ENCODE peak calls at places on chromosome 11, in seven cellular contexts. Q is tibial artery, N is psoas muscle, C is tibial nerve, J is activated B cell treated with CpG ODN at 0.5 μM for 24 hours, H is spleen, W is endothelial cell. O is an unnamed sample.

GRCh38 chr11:130580372-130580771 is 131.9 kb downstream of the ADAMTS15 start:
- DNase-seq in H (no peak), N (no peak), Q (no peak), C (no peak), W (no peak), J (no peak), O (no peak)

GRCh38 chr11:123543796-123544195 is 110.6 kb downstream of the SCN3B start:
- DNase-seq in W (no peak), Q (no peak), J (no peak), N (no peak), C (no peak), H (no peak), O (no peak)

GRCh38 chr11:11701070-11701469 is 79.3 kb upstream of the GALNT18 start:
- DNase-seq in W (no peak), Q (no peak), J (no peak), H (no peak), N (no peak), C (no peak), O (no peak)

GRCh38 chr11:85822814-85823213 is 11.9 kb upstream of the SYTL2 start:
- DNase-seq in J (no peak), Q (no peak), H (no peak), C (no peak), W (no peak), N (no peak), O (no peak)

GRCh38 chr11:122910775-122911174 is 28.2 kb downstream of the JHY start:
- DNase-seq in C (no peak), N (no peak), H (no peak), Q (no peak), J (no peak), W (no peak), O (no peak)

GRCh38 chr11:78228467-78228866 is 39.7 kb downstream of the USP35 start:
- DNase-seq in H (no peak), J (no peak), Q (no peak), W (peak; percentile 51), N (no peak), C (peak; percentile 63), O (peak; percentile 75)

GRCh38 chr11:12270215-12270797 is 107.1 kb upstream of the PARVA start:
- DNase-seq in J (no peak), C (no peak), Q (no peak), W (no peak), N (no peak), H (no peak), O (no peak)

GRCh38 chr11:48036011-48036410 is 55.7 kb downstream of the PTPRJ start:
- DNase-seq in Q (no peak), C (no peak), N (no peak), J (no peak), W (no peak), H (peak; percentile 30), O (no peak)

GRCh38 chr11:68314886-68315580 is 2.6 kb downstream of the LRP5 start:
- DNase-seq in H (no peak), N (no peak), W (no peak), Q (no peak), C (no peak), J (no peak), O (no peak)

GRCh38 chr11:114098927-114099326 is 39.4 kb downstream of the ZBTB16 start:
- DNase-seq in W (no peak), J (no peak), H (no peak), Q (no peak), C (no peak), N (no peak), O (no peak)

GRCh38 chr11:109680127-109680526 is 258.1 kb downstream of the C11orf87 start:
- DNase-seq in C (no peak), N (no peak), W (no peak), H (no peak), J (no peak), Q (no peak), O (no peak)

GRCh38 chr11:73981051-73981805 is 1.4 kb downstream of the UCP2 start:
- DNase-seq in C (no peak), J (no peak), W (no peak), Q (no peak), N (peak; percentile 18), H (peak; percentile 75), O (no peak)

GRCh38 chr11:77249427-77249826 is 52.1 kb downstream of the GDPD4 start:
- DNase-seq in H (no peak), N (no peak), C (no peak), Q (no peak), W (no peak), J (no peak), O (no peak)

GRCh38 chr11:106853850-106854401 is 164.3 kb downstream of the GUCY1A2 start:
- DNase-seq in W (no peak), C (no peak), H (peak; percentile 39), Q (peak; percentile 54), N (no peak), J (no peak), O (no peak)

GRCh38 chr11:83521647-83522596 is 235.8 kb upstream of the CCDC90B start:
- DNase-seq in Q (no peak), N (no peak), H (no peak), W (peak; percentile 7), J (no peak), C (no peak), O (no peak)

GRCh38 chr11:28269621-28270020 is 161.4 kb downstream of the METTL15 start:
- DNase-seq in Q (no peak), W (no peak), C (no peak), N (no peak), J (no peak), H (no peak), O (no peak)

GRCh38 chr11:59008942-59009341 is 69.7 kb downstream of the GLYATL1 start:
- DNase-seq in W (no peak), C (no peak), Q (no peak), H (no peak), N (no peak), J (no peak), O (no peak)

GRCh38 chr11:2804189-2804588 is 81.4 kb downstream of the CDKN1C start:
- DNase-seq in W (no peak), H (peak; percentile 34), J (no peak), N (peak; percentile 35), C (no peak), Q (no peak), O (no peak)

GRCh38 chr11:8258771-8259170 is 4.9 kb downstream of the LMO1 start:
- DNase-seq in J (no peak), C (no peak), H (peak; percentile 35), W (no peak), Q (peak; percentile 54), N (no peak), O (no peak)

GRCh38 chr11:2516276-2517015 is 71.6 kb downstream of the KCNQ1 start:
- DNase-seq in W (no peak), Q (no peak), C (no peak), H (no peak), J (no peak), N (no peak), O (no peak)

DNA sequence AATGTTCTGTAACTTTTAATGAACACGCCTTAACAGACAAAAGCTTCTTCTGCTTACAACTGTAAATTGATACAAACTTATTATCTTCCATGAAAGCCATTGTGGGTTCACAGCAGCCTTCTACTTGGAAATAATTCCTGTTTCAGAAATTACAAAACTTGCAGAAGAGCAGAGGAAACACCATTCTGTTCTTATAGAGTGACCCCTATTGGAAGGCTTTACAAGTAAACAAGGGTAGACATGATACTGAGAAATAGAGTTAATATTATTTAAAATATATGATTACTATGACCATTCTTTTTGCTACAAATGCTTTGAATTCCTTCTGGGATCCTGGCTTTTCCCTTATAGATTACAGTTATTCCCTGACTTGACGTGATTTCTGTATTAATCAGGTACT is 32.4 kb upstream of the KCNA4 start:
- DNase-seq in Q (no peak), W (no peak), J (no peak), H (no peak), C (no peak), N (no peak), O (no peak)
- TF ChIP-seq CTCF in Q (no peak), W (no peak), J (no peak), H (no peak), C (no peak), N (no peak), O (no peak)

DNA sequence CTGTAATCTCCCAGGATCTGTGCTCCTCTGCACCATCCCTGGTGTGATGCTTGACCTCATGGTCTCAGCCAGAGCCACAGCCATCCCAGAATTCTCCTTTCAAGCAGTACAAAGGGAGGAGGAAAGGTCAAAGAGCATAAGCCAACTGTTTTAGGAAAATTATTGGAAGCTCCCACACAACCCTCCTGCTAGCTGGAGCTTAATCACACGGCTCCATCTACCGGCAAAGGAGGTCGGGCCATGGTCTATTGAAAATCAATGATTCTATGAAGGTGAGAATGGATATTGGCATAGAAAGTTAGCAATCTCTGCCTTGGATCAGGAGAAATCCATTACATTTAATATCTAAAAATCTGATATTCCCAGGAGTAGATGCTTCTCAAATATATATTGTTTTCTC is 259.5 kb downstream of the NTM start:
- DNase-seq in Q (no peak), N (no peak), H (no peak), W (no peak), C (no peak), J (no peak), O (no peak)
- TF ChIP-seq CTCF in Q (no peak), N (no peak), H (no peak), W (no peak), C (no peak), J (no peak), O (no peak)

DNA sequence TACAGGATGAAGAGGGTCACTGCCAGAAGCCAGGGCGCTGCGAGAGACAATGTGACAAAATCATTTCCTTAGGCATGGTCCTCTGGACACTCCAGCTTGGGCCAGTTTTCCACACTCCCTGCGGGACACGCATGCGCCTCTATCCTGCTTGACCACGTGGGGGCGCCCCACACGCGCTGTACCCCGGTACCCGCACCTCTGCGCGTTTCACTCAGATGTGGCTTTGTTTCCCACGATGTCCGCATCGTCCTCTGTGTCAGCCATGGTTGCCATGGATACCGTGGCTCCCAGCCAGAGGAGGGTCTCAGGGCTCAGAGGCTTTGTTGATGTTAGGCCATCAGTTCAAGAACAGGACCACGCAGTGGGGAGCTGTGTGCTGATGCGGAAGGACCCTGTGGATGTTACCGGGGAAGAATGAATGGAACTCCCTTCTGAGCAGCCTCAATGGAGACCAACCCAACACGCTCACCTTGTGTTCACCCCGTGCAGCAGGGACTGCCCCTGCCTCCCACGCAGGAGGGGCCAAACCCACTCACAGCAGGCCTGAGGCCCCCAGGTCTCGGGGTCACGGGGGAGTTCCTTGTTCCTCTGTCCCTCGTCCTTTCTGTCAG is 101.1 kb upstream of the SLC22A12 start:
- DNase-seq in W (peak; percentile 78), N (peak; percentile 66), H (peak; percentile 86), C (no peak), Q (no peak), J (peak; percentile 36), O (peak; percentile 65)
- TF ChIP-seq CTCF in W (peak; percentile 75), N (peak; percentile 37), H (peak; percentile 49), C (peak; percentile 36), Q (peak; percentile 35), J (peak; percentile 36), O (peak; percentile 54)

GRCh38 chr11:61699737-61700160 is 19.6 kb downstream of the DAGLA start:
- DNase-seq in J (no peak), H (no peak), C (no peak), N (peak; percentile 76), W (no peak), Q (no peak), O (no peak)

GRCh38 chr11:61700221-61700620 is 20.0 kb downstream of the DAGLA start:
- DNase-seq in H (no peak), J (no peak), W (no peak), N (no peak), Q (no peak), C (no peak), O (no peak)

GRCh38 chr11:61700720-61701119 is 20.5 kb downstream of the DAGLA start:
- DNase-seq in J (no peak), C (no peak), Q (no peak), W (no peak), N (no peak), H (no peak), O (no peak)

GRCh38 chr11:61702701-61703312 is 22.6 kb downstream of the DAGLA start:
- DNase-seq in C (no peak), W (no peak), H (no peak), N (no peak), J (no peak), Q (no peak), O (no peak)

GRCh38 chr11:61701298-61701993 is 21.3 kb downstream of the DAGLA start:
- DNase-seq in C (no peak), N (peak; percentile 70), W (peak; percentile 61), J (no peak), Q (no peak), H (no peak), O (no peak)
- TF ChIP-seq CTCF in C (peak; percentile 15), N (peak; percentile 20), W (peak; percentile 28), J (no peak), Q (no peak), H (no peak), O (no peak)